ENCODE peak calls at places on chromosomes 3 and 15, in four cellular contexts. K is HepG2, F is GM12891, X is K562. H is an unnamed sample.

GRCh38 chr3:24793896-24794295 is 299.2 kb upstream of the THRB start:
- DNase-seq in K (no peak), F (no peak), X (no peak), H (no peak)

GRCh38 chr3:5579342-5579741 is 391.8 kb downstream of the EDEM1 start:
- DNase-seq in K (no peak), F (no peak), X (no peak), H (no peak)

GRCh38 chr3:71997066-71997653 is 212.2 kb upstream of the PROK2 start:
- DNase-seq in K (no peak), F (no peak), X (no peak), H (no peak)

GRCh38 chr15:66917904-66918448 is 147.4 kb upstream of the SMAD3 start:
- DNase-seq in K (no peak), F (no peak), X (no peak), H (no peak)

GRCh38 chr3:86969500-86970189 is 21.3 kb downstream of the VGLL3 start:
- DNase-seq in K (peak), F (peak), X (peak), H (no peak)

GRCh38 chr3:152707314-152707713 is 127.6 kb upstream of the P2RY1 start:
- DNase-seq in K (no peak), F (no peak), X (no peak), H (no peak)

GRCh38 chr3:188283347-188283746 is 129.4 kb downstream of the LPP start:
- DNase-seq in K (peak), F (no peak), X (no peak), H (no peak)

GRCh38 chr3:106740116-106740515 is 637.1 kb upstream of the CCDC54 start:
- DNase-seq in K (no peak), F (no peak), X (no peak), H (no peak)

GRCh38 chr3:32404714-32405113 is 13.1 kb downstream of the CMTM7 start:
- DNase-seq in K (no peak), F (no peak), X (no peak), H (no peak)

GRCh38 chr15:95857758-95858157 is 472.7 kb upstream of the NR2F2 start:
- DNase-seq in K (no peak), F (no peak), X (no peak), H (no peak)

GRCh38 chr15:64847016-64847415 is 5.3 kb downstream of the PLEKHO2 start:
- DNase-seq in K (no peak), F (no peak), X (no peak), H (no peak)

GRCh38 chr3:13262493-13263211 is 157.5 kb downstream of the NUP210 start:
- DNase-seq in K (peak), F (no peak), X (no peak), H (no peak)

GRCh38 chr15:42826251-42826890 is 89.4 kb upstream of the CDAN1 start:
- DNase-seq in K (no peak), F (no peak), X (no peak), H (no peak)

GRCh38 chr3:24254649-24255048 is 240.0 kb downstream of the THRB start:
- DNase-seq in K (no peak), F (no peak), X (no peak), H (no peak)

GRCh38 chr15:79919090-79919748 is 22.4 kb upstream of the MTHFS start:
- DNase-seq in K (no peak), F (no peak), X (no peak), H (no peak)

GRCh38 chr3:188497021-188497420 is 343.1 kb downstream of the LPP start:
- DNase-seq in K (no peak), F (no peak), X (no peak), H (no peak)

GRCh38 chr3:15591928-15592327 is 9.4 kb downstream of the HACL1 start:
- DNase-seq in K (no peak), F (no peak), X (no peak), H (no peak)

GRCh38 chr3:20240154-20240883 is 54.3 kb upstream of the SGO1 start:
- DNase-seq in K (no peak), F (no peak), X (no peak), H (no peak)

GRCh38 chr3:115918900-115919299 is 295.6 kb downstream of the GAP43 start:
- DNase-seq in K (no peak), F (no peak), X (no peak), H (no peak)

GRCh38 chr3:10510086-10510742 is 4.8 kb upstream of the ATP2B2 start:
- DNase-seq in K (no peak), F (no peak), X (no peak), H (no peak)

GRCh38 chr3:26198609-26199008 is 408.7 kb downstream of the OXSM start:
- DNase-seq in K (no peak), F (no peak), X (no peak), H (no peak)

GRCh38 chr15:84598250-84598649 is 2.6 kb upstream of the ZSCAN2 start:
- DNase-seq in K (no peak), F (no peak), X (no peak), H (no peak)

GRCh38 chr15:65650312-65651041 is 28.7 kb downstream of the SLC24A1 start:
- DNase-seq in K (no peak), F (no peak), X (no peak), H (no peak)

GRCh38 chr3:115698851-115699535 is 75.7 kb downstream of the GAP43 start:
- DNase-seq in K (no peak), F (no peak), X (no peak), H (no peak)

GRCh38 chr3:4476507-4476906 is 9.4 kb upstream of the SUMF1 start:
- DNase-seq in K (no peak), F (no peak), X (no peak), H (no peak)
- TF ChIP-seq POLR2AphosphoS5 in K (no peak), F (no peak), X (no peak), H (no peak)

GRCh38 chr3:48898383-48899234 is at the start of gene SLC25A20:
- DNase-seq in K (peak), F (peak), X (peak), H (peak)
- TF ChIP-seq POLR2A in K (no peak), F (peak), X (peak), H (peak)

GRCh38 chr3:45477026-45477725 is 88.8 kb downstream of the LARS2 start:
- DNase-seq in K (no peak), F (no peak), X (no peak), H (no peak)

GRCh38 chr3:45472795-45473194 is 84.4 kb downstream of the LARS2 start:
- DNase-seq in K (no peak), F (no peak), X (no peak), H (no peak)

GRCh38 chr3:45477838-45478237 is 89.5 kb downstream of the LARS2 start:
- DNase-seq in K (no peak), F (no peak), X (no peak), H (no peak)

GRCh38 chr3:45475145-45475544 is 86.8 kb downstream of the LARS2 start:
- DNase-seq in K (no peak), F (no peak), X (no peak), H (no peak)

DNA sequence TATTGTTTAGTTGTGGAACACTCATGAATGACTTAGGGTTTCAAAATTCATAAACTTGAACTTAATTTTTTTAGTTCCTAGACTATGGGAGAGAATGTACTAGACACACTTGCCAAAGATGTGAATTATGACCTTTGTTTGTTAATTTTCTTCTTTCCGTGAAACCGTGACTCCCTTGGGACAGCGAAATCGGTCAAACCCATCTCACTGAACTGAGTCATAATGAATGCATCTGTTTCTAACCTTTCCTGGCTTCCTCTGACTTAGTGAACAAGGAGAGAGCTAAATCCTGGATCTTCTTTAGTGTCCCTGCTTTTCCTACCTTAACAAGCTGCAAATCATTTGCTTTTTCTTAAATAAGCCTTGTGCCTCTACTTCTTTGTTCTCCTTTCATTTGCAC is 85.5 kb downstream of the LARS2 start:
- DNase-seq in K (no peak), F (no peak), X (no peak), H (no peak)
- TF ChIP-seq TAF1 in K (no peak), F (no peak), X (no peak), H (no peak)

GRCh38 chr3:171876651-171877272 is 33.6 kb downstream of the TMEM212 start:
- DNase-seq in K (no peak), F (no peak), X (no peak), H (no peak)

GRCh38 chr3:171873561-171873960 is 30.4 kb downstream of the TMEM212 start:
- DNase-seq in K (no peak), F (no peak), X (no peak), H (no peak)

GRCh38 chr3:171875923-171876412 is 32.8 kb downstream of the TMEM212 start:
- DNase-seq in K (peak), F (no peak), X (no peak), H (no peak)

GRCh38 chr3:171874879-171875278 is 31.7 kb downstream of the TMEM212 start:
- DNase-seq in K (no peak), F (no peak), X (no peak), H (no peak)

GRCh38 chr3:171874251-171874679 is 31.1 kb downstream of the TMEM212 start:
- DNase-seq in K (peak), F (no peak), X (no peak), H (no peak)
- TF ChIP-seq POLR2AphosphoS5 in K (no peak), F (no peak), X (no peak), H (no peak)

DNA sequence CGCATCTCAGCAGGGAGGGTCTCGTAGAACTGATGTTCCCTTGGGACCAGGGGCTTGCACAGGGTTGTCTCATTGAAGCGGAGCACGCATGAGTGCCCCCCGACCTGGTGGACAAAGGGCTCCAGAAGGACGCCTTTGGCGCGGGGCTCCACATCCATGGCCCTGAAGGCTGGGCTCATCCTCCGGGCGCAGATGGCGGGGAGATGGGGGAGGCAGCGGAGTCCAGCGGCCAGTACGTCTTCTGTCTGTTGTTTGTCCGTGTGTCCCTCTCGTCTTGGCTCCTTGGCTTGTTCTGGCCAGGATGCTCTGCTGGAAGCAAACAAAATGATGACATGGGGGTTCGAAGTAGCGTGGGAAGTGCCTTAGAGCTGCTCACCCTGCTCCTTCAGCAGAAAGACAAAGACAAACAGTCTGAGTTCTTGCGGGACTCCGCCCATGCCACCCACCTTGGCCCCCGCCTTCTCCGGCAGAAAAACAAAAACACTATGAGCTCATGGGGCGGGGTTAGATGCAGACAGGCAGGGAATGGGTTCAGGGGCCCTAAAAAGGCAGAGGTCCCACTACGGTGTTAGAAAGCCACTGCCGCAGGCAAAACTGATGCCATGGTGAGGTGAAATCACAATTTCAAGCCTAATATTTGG is 9.5 kb upstream of the NCKIPSD start:
- DNase-seq in K (no peak), F (no peak), X (peak), H (no peak)
- TF ChIP-seq POLR2A in K (no peak), F (no peak), X (no peak), H (no peak)

DNA sequence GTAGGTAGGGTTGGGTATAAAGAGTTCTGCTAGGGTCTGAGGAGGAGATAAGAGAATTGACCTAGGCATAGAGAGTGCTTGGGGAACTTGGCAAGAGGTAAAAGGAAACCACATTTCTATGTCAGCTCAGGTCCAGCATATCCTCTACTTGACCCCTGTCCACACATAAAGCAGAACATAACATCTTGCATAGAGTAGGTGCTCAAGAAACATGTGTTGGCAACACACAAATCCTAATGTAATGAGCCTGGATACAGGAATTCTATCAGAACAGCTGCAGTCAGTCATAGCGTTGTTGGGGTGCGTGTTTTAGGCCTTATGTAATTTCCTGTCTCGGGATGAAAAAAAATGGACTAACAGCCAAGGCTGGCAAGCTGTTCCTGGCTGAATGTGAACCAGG is 35.0 kb upstream of the PLCL2 start:
- DNase-seq in K (no peak), F (no peak), X (no peak), H (no peak)
- TF ChIP-seq TAF1 in K (no peak), F (no peak), X (no peak), H (no peak)

DNA sequence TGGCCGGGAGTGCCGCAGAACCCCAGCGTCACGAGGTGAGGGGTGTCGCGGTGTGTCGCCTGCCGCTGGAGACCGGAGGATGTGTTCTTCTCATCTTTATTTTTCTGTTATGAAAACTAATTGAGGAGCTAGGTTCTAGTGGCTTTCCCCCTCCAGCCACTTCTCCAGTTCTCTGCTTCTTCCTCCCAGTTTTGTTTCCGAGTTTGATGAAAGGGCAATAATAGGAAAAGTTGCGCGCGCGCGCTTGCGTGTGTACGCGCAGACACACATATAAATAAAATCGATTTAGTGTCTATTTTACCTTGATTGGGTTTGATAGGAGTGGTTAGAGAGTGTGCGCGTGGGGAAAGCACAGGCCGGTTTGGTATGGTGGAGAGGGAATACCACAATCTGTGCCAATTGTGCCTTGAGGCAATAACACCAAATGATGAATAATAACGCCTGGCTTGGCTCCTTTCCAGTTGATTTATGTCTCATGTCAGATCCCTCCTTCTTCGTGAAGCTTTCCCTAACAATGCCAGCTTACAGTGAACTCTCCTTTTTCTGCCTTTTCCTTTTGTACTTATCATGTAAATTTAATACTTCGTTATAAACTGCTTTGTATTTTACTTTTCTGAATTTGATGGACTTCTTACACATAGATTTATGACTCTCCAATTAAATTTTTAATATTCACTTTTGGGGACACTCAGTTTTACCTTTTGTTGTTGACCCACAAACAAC is 1.5 kb downstream of the TIPARP start:
- DNase-seq in K (peak), F (no peak), X (no peak), H (no peak)
- TF ChIP-seq POLR2AphosphoS5 in K (no peak), F (no peak), X (no peak), H (no peak)

GRCh38 chr3:65027335-65027734 is 339.5 kb upstream of the ADAMTS9 start:
- DNase-seq in K (no peak), F (no peak), X (no peak), H (no peak)
- TF ChIP-seq POLR2A in K (no peak), F (no peak), X (no peak), H (no peak)

GRCh38 chr3:38031022-38031994 is 1.9 kb upstream of the PLCD1 start:
- DNase-seq in K (no peak), F (no peak), X (no peak), H (no peak)

GRCh38 chr3:38028621-38029361 is 651 bp downstream of the PLCD1 start:
- DNase-seq in K (no peak), F (no peak), X (no peak), H (no peak)

GRCh38 chr3:38030126-38031021 is 932 bp upstream of the PLCD1 start:
- DNase-seq in K (no peak), F (no peak), X (no peak), H (no peak)

GRCh38 chr3:38027466-38028465 is 1.7 kb downstream of the PLCD1 start:
- DNase-seq in K (no peak), F (no peak), X (no peak), H (no peak)

DNA sequence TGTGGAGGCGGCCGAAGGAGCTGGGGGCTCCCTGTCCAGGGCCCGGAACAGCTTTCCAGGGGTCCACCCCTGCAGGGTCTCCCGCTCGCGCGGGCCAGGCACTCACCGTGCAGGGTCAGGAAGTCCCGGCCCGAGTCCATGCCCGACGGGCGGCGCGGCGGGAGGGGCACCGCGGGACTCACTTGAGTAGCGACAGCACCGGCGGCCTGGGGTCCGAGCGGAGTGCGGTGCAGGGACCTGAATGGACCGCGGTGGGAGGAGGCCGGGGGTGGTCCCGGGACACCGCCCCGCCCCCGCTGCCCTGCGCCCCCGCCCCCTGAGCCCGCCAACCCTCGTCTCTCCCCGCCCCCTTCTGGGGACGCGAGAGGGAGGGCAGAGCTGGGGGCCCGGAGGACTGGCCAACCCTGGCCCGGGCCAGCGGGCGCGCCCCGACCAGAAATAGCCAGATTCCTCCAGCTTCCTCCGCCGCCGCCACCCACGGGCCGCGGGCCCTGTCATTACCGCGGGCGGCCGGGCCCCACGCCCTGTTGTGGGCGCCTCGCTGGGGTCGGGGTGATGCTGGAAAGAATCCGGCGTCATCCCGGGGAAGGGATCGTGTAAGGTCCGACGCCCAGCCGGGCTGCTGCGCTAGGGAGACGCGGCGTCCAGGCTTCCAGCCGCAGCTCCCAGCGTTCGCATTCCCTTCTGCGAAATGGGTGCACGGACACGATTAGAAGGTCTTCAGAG is at the start of gene PLCD1:
- DNase-seq in K (peak), F (no peak), X (peak), H (no peak)
- TF ChIP-seq TAF1 in K (no peak), F (no peak), X (no peak), H (no peak)

H was measured in GM12892.